ENCODE peak calls at places on chromosomes 7 and 10, in seven cellular contexts. D is foreskin fibroblast, T is cardiac fibroblast, F is neural progenitor cell, I is fibroblast of pulmonary artery, N is cardiac muscle cell, R is Peyer's patch. C is an unnamed sample.

GRCh38 chr10:43645866-43646265 is 2.8 kb downstream of the ZNF32 start:
- DNase-seq in D (no peak), T (no peak), F (no peak), I (no peak), N (no peak), R (no peak), C (no peak)

GRCh38 chr7:28473567-28474266 is 61.4 kb downstream of the CREB5 start:
- DNase-seq in D (no peak), T (no peak), F (no peak), I (no peak), N (no peak), R (no peak), C (no peak)

GRCh38 chr10:105063796-105064195 is 422.7 kb downstream of the SORCS3 start:
- DNase-seq in D (peak; percentile 52), T (peak; percentile 0), F (peak; percentile 80), I (peak; percentile 1), N (peak; percentile 64), R (no peak), C (no peak)

GRCh38 chr10:27440478-27440877 is 63.6 kb upstream of the RAB18 start:
- DNase-seq in D (no peak), T (no peak), F (no peak), I (no peak), N (no peak), R (no peak), C (no peak)

GRCh38 chr10:43039629-43040481 is 37.0 kb upstream of the RET start:
- DNase-seq in D (no peak), T (no peak), F (no peak), I (no peak), N (no peak), R (no peak), C (peak; percentile 68)

GRCh38 chr7:64098-64521 is 128.3 kb upstream of the FAM20C start:
- DNase-seq in D (peak; percentile 75), T (peak; percentile 85), F (peak; percentile 77), I (peak; percentile 82), N (peak; percentile 68), R (peak; percentile 24), C (no peak)

GRCh38 chr10:69124558-69125121 is 662 bp downstream of the VPS26A start:
- DNase-seq in D (peak; percentile 50), T (peak; percentile 64), F (peak; percentile 50), I (peak; percentile 67), N (peak; percentile 70), R (peak; percentile 57), C (no peak)

GRCh38 chr7:18663321-18663720 is 167.8 kb downstream of the HDAC9 start:
- DNase-seq in D (no peak), T (no peak), F (no peak), I (no peak), N (no peak), R (no peak), C (no peak)

DNA sequence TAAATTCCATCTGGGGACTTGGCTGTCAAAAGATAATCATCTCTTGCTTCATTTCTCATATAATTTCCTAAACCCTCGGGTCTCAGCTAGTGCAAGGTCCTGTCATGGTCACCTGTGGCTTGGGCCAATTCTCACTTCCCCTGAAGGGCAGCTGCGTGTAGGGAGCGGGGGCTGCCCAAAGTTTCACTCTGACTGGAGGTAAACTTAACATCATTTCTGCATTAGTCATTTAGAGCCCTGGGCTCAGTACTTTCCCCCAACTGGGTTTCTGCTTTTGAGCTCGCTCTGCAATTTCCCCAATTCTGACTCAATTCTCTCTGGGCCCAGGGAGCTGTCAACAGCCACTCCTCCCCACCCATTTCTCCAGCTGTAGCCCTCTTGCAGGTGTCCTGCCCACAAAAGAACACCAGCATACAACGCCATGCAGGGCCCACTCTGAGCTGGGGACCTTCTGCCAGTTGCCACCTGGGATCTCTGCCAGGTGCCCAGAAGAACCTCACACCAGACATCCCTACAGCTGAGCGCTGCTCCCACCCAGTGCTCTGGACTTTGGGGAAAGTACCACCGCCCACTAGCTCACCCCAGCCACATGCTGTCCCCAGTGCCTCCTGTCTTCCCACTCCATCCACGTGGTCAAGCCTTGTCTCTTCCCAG is 37.9 kb downstream of the VOPP1 start:
- DNase-seq in D (peak; percentile 60), T (peak; percentile 38), F (no peak), I (peak; percentile 49), N (no peak), R (peak; percentile 85), C (no peak)
- TF ChIP-seq CTCF in D (no peak), T (no peak), F (no peak), I (no peak), N (no peak), R (no peak), C (no peak)

DNA sequence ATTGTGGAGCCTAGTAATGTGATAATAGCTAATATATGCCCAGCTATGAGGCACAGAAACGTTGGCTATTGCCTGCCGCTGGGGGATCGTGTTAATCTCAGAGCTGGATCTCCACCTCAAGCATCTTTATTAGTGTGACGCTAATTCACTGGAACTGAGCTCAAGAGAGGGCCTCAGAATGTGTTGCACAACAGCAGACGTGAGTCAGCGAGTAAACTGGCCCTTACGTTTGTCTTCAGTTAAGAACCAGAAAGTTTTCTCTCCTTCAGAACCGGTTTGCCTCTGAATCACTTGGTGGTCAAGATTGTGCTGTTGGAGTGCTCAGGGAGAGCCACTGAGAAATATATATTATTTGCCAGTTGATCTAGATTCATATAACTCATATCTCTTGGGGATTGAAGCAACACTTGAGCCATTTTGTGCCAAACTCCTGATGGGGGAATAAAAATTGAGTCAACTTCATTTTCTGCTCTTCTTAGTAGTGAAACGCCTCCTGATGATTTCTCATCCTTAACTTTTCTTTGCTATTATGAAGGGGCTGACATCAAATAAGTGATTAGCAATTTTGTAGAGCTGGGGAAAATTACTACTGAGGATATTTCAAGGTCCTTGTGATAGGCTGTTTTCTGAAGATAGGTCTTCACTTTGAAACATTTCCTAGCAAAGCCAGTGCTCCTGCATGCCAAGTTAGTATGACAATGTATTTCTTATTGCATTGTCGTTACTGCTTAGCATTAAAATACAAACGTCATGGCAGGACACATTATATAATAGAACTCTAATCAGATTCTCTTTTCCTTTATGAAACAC is 22.3 kb downstream of the BZW2 start:
- DNase-seq in D (peak; percentile 99), T (peak; percentile 99), F (no peak), I (peak; percentile 100), N (no peak), R (no peak), C (no peak)
- TF ChIP-seq CTCF in D (no peak), T (peak; percentile 24), F (no peak), I (peak; percentile 29), N (no peak), R (no peak), C (no peak)

DNA sequence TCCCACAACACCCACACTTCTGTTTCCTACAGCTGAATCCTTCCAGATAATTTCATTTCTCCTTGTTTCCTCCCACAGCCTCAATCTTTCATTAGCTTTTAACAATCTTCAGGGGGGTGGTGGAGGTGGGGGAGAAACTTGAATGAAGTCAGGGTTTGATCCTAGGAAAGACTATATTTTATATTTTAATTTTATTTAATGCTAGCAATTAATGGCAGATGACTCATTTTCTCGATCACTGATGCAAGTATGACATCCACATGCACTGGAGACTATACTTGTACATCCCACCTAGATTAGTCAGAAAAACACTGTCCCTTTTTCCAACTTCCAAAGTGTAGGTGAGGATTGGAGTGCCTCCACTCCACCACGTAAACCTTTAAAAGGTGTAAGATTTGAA is 1181.3 kb upstream of the AUTS2 start:
- DNase-seq in D (no peak), T (no peak), F (no peak), I (no peak), N (no peak), R (no peak), C (no peak)
- TF ChIP-seq CTCF in D (no peak), T (no peak), F (no peak), I (no peak), N (no peak), R (no peak), C (no peak)

DNA sequence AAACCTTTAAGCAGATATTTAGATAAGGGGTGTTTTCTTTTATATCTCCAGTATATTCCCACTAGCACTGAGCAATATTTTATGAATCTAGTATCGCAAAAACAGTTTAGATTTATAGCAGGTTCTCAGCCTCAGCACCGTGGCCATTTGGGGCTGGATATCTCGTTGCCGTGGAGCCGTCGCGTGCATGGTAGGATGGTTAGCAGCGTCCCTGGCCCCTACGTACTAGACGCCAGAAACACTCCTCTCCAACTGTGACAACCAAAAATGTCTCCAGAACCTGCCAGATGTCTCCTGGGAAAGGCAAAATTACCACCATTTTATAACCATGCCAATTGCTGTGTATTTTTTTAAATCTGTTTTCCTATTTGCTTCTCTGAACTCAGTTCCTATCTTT is 172.9 kb downstream of the CACNB2 start:
- DNase-seq in D (no peak), T (no peak), F (no peak), I (no peak), N (no peak), R (no peak), C (no peak)
- TF ChIP-seq CTCF in D (no peak), T (no peak), F (no peak), I (no peak), N (no peak), R (no peak), C (no peak)

DNA sequence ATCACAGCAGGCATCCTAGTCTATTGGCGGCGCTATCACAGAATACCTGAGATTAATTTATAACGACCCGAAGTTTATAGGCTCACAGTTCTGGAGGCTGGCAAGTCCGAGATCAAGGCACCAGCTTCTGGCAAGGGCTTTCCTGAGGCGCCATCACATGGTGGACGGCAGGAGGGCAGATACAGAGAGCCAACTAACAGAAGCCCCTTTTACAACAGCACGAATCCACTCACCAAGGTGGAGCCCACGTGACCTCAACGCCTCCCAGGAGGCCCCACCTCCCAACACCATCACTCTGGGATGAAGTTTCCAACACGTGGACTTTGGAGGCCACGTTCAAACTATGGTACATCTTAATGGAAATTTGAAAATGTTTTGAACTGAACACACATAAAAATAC is 255.3 kb downstream of the ELFN1 start:
- DNase-seq in D (no peak), T (no peak), F (no peak), I (no peak), N (no peak), R (no peak), C (no peak)
- TF ChIP-seq CTCF in D (no peak), T (no peak), F (peak; percentile 19), I (peak; percentile 9), N (peak; percentile 29), R (no peak), C (no peak)

GRCh38 chr10:110311357-110311949 is 6.7 kb upstream of the SMNDC1 start:
- DNase-seq in D (peak; percentile 52), T (peak; percentile 74), F (peak; percentile 82), I (peak; percentile 74), N (peak; percentile 79), R (peak; percentile 50), C (no peak)
- TF ChIP-seq CTCF in D (peak; percentile 51), T (peak; percentile 61), F (peak; percentile 78), I (peak; percentile 73), N (peak; percentile 56), R (peak; percentile 83), C (peak; percentile 83)

C was measured in type B pancreatic cell.